ENCODE peak calls at places on chromosomes 12 and 14, in six cellular contexts. C is lower leg skin, M is HuH-7, R is GM20000, K is GM04503, N is occipital lobe. E is an unnamed sample.

GRCh38 chr12:124517260-124518050 is 50.0 kb downstream of the NCOR2 start:
- DNase-seq in C (peak), M (no peak), R (no peak), K (no peak), N (peak), E (no peak)

GRCh38 chr12:51247523-51248206 is 9.0 kb downstream of the DAZAP2 start:
- DNase-seq in C (no peak), M (no peak), R (no peak), K (no peak), N (no peak), E (no peak)

GRCh38 chr12:124607681-124608425 is 40.4 kb upstream of the NCOR2 start:
- DNase-seq in C (no peak), M (no peak), R (no peak), K (no peak), N (no peak), E (no peak)

GRCh38 chr14:29054119-29054518 is 287.5 kb downstream of the FOXG1 start:
- DNase-seq in C (no peak), M (no peak), R (no peak), K (no peak), N (no peak), E (no peak)

GRCh38 chr12:10771132-10771733 is 31.2 kb downstream of the TAS2R7 start:
- DNase-seq in C (no peak), M (no peak), R (peak), K (no peak), N (no peak), E (peak)

GRCh38 chr14:38208825-38209562 is 1.3 kb downstream of the SSTR1 start:
- DNase-seq in C (no peak), M (peak), R (no peak), K (no peak), N (no peak), E (no peak)

GRCh38 chr14:67941456-67942018 is 122.0 kb downstream of the RAD51B start:
- DNase-seq in C (no peak), M (no peak), R (no peak), K (no peak), N (no peak), E (peak)

GRCh38 chr14:49857427-49858003 is 4.9 kb upstream of the NEMF start:
- DNase-seq in C (no peak), M (no peak), R (no peak), K (peak), N (no peak), E (no peak)

GRCh38 chr12:109763201-109763841 is 49.7 kb downstream of the FAM222A start:
- DNase-seq in C (peak), M (no peak), R (no peak), K (peak), N (no peak), E (peak)

GRCh38 chr12:123773375-123773774 is 11.3 kb downstream of the DNAH10 start:
- DNase-seq in C (peak), M (no peak), R (no peak), K (no peak), N (no peak), E (no peak)

GRCh38 chr12:104064842-104065441 is 611 bp downstream of the HCFC2 start:
- DNase-seq in C (peak), M (no peak), R (peak), K (no peak), N (no peak), E (peak)

GRCh38 chr12:97275261-97276197 is 187.1 kb upstream of the RMST start:
- DNase-seq in C (no peak), M (no peak), R (no peak), K (no peak), N (peak), E (no peak)

GRCh38 chr12:38875571-38876228 is 29.7 kb downstream of the CPNE8 start:
- DNase-seq in C (no peak), M (no peak), R (no peak), K (no peak), N (no peak), E (no peak)

GRCh38 chr12:52120951-52121847 is 41.7 kb downstream of the SMIM41 start:
- DNase-seq in C (peak), M (no peak), R (peak), K (no peak), N (no peak), E (no peak)

GRCh38 chr12:51028126-51028810 is 2.1 kb upstream of the SLC11A2 start:
- DNase-seq in C (no peak), M (peak), R (peak), K (no peak), N (no peak), E (peak)

GRCh38 chr12:49294086-49294803 is 702 bp upstream of the PRPH start:
- DNase-seq in C (no peak), M (no peak), R (no peak), K (no peak), N (no peak), E (peak)

GRCh38 chr12:116897476-116897875 is 13.3 kb upstream of the FBXW8 start:
- DNase-seq in C (no peak), M (no peak), R (no peak), K (no peak), N (no peak), E (no peak)

GRCh38 chr14:24092110-24092959 is 1.8 kb upstream of the PCK2 start:
- DNase-seq in C (no peak), M (no peak), R (no peak), K (no peak), N (no peak), E (peak)

GRCh38 chr14:69539631-69540410 is 34.9 kb downstream of the CCDC177 start:
- DNase-seq in C (no peak), M (no peak), R (no peak), K (peak), N (no peak), E (no peak)

GRCh38 chr14:72476657-72477499 is 417.0 kb downstream of the DPF3 start:
- DNase-seq in C (peak), M (no peak), R (peak), K (peak), N (no peak), E (peak)

GRCh38 chr14:23057757-23058653 is 685 bp upstream of the CDH24 start:
- DNase-seq in C (peak), M (peak), R (peak), K (no peak), N (no peak), E (peak)

GRCh38 chr14:49972840-49973239 is 80.0 kb downstream of the ARF6 start:
- DNase-seq in C (peak), M (no peak), R (no peak), K (peak), N (no peak), E (no peak)

GRCh38 chr12:123801573-123802178 is 39.6 kb downstream of the DNAH10 start:
- DNase-seq in C (no peak), M (no peak), R (peak), K (no peak), N (no peak), E (peak)

GRCh38 chr12:19819231-19819630 is 379.9 kb downstream of the AEBP2 start:
- DNase-seq in C (no peak), M (no peak), R (no peak), K (no peak), N (no peak), E (no peak)

GRCh38 chr12:93818488-93819047 is 141.4 kb downstream of the CRADD start:
- DNase-seq in C (no peak), M (no peak), R (no peak), K (no peak), N (no peak), E (peak)

GRCh38 chr12:64083285-64084210 is 138.5 kb downstream of the KICS2 start:
- DNase-seq in C (peak), M (no peak), R (no peak), K (peak), N (peak), E (no peak)

GRCh38 chr12:34396861-34397590 is 374.7 kb downstream of the ALG10 start:
- DNase-seq in C (peak), M (peak), R (peak), K (no peak), N (no peak), E (no peak)

GRCh38 chr14:49982522-49982951 is 89.7 kb downstream of the ARF6 start:
- DNase-seq in C (peak), M (no peak), R (no peak), K (peak), N (no peak), E (no peak)

GRCh38 chr12:62660763-62661162 is 194.1 kb downstream of the MON2 start:
- DNase-seq in C (peak), M (no peak), R (no peak), K (peak), N (no peak), E (no peak)

GRCh38 chr12:20487519-20487918 is 119.2 kb downstream of the PDE3A start:
- DNase-seq in C (no peak), M (no peak), R (no peak), K (no peak), N (no peak), E (no peak)

GRCh38 chr12:124646385-124647230 is 79.2 kb upstream of the NCOR2 start:
- DNase-seq in C (no peak), M (no peak), R (no peak), K (no peak), N (peak), E (no peak)

GRCh38 chr12:98911396-98911795 is 266.3 kb downstream of the APAF1 start:
- DNase-seq in C (no peak), M (no peak), R (no peak), K (no peak), N (no peak), E (no peak)

GRCh38 chr12:95918194-95918993 is 24.0 kb downstream of the CCDC38 start:
- DNase-seq in C (no peak), M (peak), R (peak), K (no peak), N (no peak), E (peak)

GRCh38 chr12:1796515-1797010 is 23.8 kb upstream of the LRTM2 start:
- DNase-seq in C (peak), M (no peak), R (peak), K (no peak), N (no peak), E (peak)

E was measured in mesendoderm.